ENCODE peak calls at places on chromosomes 16 and 17, in four cellular contexts. R, B, D and O are unnamed samples. For H3K4me1, the result is how much of the 10 kb centered on the place peaks cover.

GRCh38 chr17:614637-615546 is 99.7 kb downstream of the VPS53 start:
- DNase-seq in R (peak), B (no peak), D (no peak), O (no peak)

GRCh38 chr17:73976676-73977521 is 226.6 kb upstream of the RPL38 start:
- DNase-seq in R (no peak), B (no peak), D (no peak), O (no peak)

GRCh38 chr16:51531271-51531670 is 380.2 kb upstream of the SALL1 start:
- DNase-seq in R (no peak), B (no peak), D (no peak), O (no peak)

GRCh38 chr17:48717367-48718161 is 4.8 kb downstream of the PRAC1 start:
- DNase-seq in R (no peak), B (no peak), D (peak), O (no peak)

GRCh38 chr17:1055751-1056645 is 59.1 kb downstream of the TIMM22 start:
- DNase-seq in R (peak), B (no peak), D (peak), O (peak)

GRCh38 chr17:80796430-80796861 is 195.2 kb upstream of the CHMP6 start:
- DNase-seq in R (peak), B (no peak), D (no peak), O (no peak)

GRCh38 chr17:13544755-13545154 is 57.0 kb downstream of the HS3ST3A1 start:
- DNase-seq in R (peak), B (no peak), D (no peak), O (no peak)

GRCh38 chr16:27786881-27787625 is 237.1 kb downstream of the KATNIP start:
- DNase-seq in R (no peak), B (no peak), D (no peak), O (no peak)

GRCh38 chr17:5874486-5874885 is 195.7 kb upstream of the WSCD1 start:
- DNase-seq in R (no peak), B (no peak), D (no peak), O (no peak)

GRCh38 chr16:4032768-4033167 is 83.5 kb downstream of the ADCY9 start:
- DNase-seq in R (peak), B (no peak), D (peak), O (no peak)

GRCh38 chr16:85626191-85626951 is 13.2 kb downstream of the GSE1 start:
- DNase-seq in R (no peak), B (no peak), D (no peak), O (no peak)

GRCh38 chr17:10243905-10244844 is 45.8 kb upstream of the GAS7 start:
- DNase-seq in R (peak), B (no peak), D (no peak), O (peak)

GRCh38 chr17:13266596-13266995 is 248.8 kb upstream of the ELAC2 start:
- DNase-seq in R (peak), B (no peak), D (no peak), O (no peak)

GRCh38 chr17:81455387-81455786 is 57.2 kb downstream of the ACTG1 start:
- DNase-seq in R (no peak), B (no peak), D (no peak), O (no peak)

GRCh38 chr17:16286947-16287562 is 66.2 kb downstream of the CENPV start:
- DNase-seq in R (no peak), B (no peak), D (no peak), O (peak)

GRCh38 chr17:40801157-40801556 is 1.4 kb upstream of the KRT28 start:
- DNase-seq in R (no peak), B (no peak), D (no peak), O (no peak)

GRCh38 chr16:11094075-11094593 is 149.8 kb downstream of the CLEC16A start:
- DNase-seq in R (peak), B (no peak), D (no peak), O (no peak)

GRCh38 chr17:28925912-28926365 is 23.1 kb upstream of the DHRS13 start:
- DNase-seq in R (peak), B (no peak), D (no peak), O (no peak)

GRCh38 chr16:22189473-22190168 is 16.5 kb upstream of the EEF2K start:
- DNase-seq in R (peak), B (peak), D (peak), O (peak)

GRCh38 chr16:48597563-48598392 is 12.2 kb downstream of the N4BP1 start:
- DNase-seq in R (peak), B (no peak), D (no peak), O (no peak)

GRCh38 chr17:37176683-37177082 is 199.1 kb upstream of the C17orf78 start:
- DNase-seq in R (peak), B (no peak), D (no peak), O (no peak)

GRCh38 chr17:64004903-64005733 is 7.0 kb downstream of the PRR29 start:
- DNase-seq in R (no peak), B (peak), D (peak), O (no peak)

GRCh38 chr17:73630531-73630930 is 13.7 kb downstream of the SDK2 start:
- DNase-seq in R (no peak), B (no peak), D (no peak), O (no peak)

GRCh38 chr17:43517615-43518386 is 28.3 kb downstream of the ETV4 start:
- DNase-seq in R (peak), B (no peak), D (no peak), O (no peak)

GRCh38 chr17:2122641-2123302 is 67.9 kb downstream of the HIC1 start:
- DNase-seq in R (peak), B (no peak), D (peak), O (peak)

GRCh38 chr17:28247671-28248556 is 71.1 kb upstream of the TMEM97 start:
- DNase-seq in R (peak), B (no peak), D (no peak), O (no peak)

GRCh38 chr16:28531777-28532744 is 6.7 kb downstream of the NUPR1 start:
- DNase-seq in R (no peak), B (no peak), D (peak), O (peak)

GRCh38 chr16:79599837-79600635 is 501 bp downstream of the MAF start:
- DNase-seq in R (no peak), B (no peak), D (peak), O (peak)

GRCh38 chr17:44904001-44904984 is 5.0 kb upstream of the EFTUD2 start:
- DNase-seq in R (no peak), B (no peak), D (no peak), O (no peak)

DNA sequence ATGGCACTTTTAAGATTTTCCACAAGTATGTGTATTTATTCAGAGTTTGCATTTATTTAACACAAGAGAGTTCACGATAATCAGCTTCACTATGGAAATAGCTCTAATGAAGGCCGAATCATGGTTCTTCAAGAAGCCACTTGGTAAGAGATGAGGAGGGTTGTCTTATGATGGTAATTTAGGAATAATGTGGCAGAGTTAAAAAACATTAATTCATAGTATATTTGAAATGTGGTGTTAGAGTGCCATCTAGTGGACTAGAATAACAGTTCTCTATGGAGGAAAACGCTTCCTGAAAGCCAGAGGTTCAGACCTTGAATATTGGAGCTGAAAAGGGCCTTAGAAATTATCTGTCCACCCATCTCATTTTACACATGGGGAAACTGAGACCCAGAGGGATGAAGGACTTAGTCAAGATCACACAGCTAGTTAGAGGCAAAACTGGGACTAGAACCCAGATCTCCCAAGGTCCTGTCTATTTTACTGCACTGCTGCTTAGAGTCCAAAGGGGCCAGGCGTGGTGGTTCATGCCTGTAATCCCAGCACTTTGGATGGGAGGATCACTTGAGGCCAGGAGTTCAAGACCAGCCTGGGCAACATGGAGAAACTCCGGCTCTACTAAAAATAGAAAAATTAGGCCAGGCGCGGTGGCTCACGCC is 33.8 kb upstream of the KPNB1 start:
- DNase-seq in R (peak), B (no peak), D (no peak), O (no peak)
- H3K4me1 ChIP-seq in R (under half), B (under half), D (under half), O (under half)

DNA sequence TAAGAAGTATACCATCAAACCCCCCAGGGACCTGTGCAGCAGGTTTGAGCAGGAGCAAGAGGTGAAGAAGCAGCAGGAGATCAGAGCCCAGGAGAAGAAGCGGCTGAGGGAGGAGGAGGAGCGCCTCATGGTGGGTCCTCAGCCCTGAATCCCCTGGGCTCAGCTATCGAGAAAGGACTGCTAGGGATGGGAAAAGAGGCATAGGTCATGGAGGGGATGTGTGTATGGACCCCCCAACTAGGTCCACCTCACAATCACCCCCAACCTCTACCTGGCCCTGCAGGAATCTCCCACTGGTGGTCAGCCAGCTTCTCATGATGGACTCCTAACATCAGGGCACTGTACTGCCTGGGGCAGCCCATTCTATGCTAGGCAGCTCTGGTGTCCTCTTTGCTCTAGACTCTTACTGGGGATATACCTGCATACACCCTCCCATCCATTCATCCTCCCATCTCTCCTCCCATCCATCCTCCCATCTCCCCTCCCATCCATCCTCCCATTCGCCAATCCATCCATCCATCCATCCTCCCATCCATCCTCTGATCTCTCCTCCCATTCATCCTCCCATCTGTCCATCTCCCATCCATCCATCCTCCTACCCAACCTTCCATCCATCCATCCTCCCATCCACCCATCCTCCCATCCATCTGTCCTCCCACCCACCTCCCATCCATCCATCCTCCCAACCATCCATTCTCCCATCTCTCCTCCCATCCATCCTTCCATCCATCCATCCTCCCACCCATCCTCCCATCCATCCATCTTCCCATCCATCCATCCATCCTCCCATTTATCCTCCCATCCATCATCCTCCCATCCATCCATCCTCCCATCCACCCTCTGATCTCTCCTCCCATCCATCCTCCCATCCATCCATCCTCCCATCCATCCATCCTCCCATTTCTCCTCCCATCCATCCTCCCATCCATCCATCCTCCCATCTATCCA is 10.6 kb downstream of the DRC7 start:
- DNase-seq in R (no peak), B (no peak), D (no peak), O (no peak)
- H3K4me1 ChIP-seq in R (under half), B (under half), D (under half), O (under half)

DNA sequence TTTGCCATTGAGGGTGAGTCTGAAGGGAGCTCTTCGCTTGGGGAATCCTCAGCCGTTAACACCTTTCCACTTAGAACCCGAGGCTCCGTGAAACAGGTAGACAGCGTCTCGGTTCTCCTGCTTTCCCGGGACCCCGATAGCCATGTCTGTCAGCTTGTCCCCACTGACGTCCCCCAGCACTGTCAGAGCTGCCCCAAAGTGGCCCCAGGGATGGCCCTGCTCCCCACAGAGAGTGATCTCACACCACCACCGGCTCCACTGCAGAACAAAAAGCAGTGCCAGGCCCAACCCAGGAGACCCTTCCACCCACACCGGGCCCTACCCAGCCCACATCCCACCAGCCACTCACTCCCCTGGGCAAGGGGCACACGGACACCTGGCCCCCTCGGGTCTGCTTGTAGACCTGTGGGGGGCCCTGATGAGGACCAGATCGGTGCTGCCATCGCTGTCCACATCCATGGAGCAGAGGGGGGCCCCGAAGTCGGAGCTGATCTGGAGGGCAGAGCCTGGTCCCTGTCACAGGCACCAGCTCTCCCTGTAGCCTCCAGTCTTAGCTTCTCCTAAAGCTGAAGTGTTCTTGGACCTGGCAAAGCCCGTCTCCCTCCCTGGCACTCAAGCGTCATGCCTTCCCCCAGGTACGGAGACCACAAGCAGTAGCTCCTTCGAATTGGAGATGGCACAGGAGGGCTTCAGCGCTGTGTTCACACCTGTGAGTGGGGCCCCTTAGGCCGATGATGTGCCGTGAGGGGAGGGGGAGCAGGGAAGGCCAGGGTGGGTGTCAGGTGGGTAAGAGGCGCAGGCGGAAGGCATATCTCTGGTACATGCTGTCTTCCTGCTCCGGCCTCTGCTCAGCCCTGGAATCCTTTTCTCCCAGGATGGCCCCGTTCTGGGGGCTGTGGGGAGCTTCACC is 6.5 kb downstream of the ITGAX start:
- DNase-seq in R (no peak), B (no peak), D (no peak), O (no peak)
- H3K4me1 ChIP-seq in R (under half), B (under half), D (under half), O (under half)

DNA sequence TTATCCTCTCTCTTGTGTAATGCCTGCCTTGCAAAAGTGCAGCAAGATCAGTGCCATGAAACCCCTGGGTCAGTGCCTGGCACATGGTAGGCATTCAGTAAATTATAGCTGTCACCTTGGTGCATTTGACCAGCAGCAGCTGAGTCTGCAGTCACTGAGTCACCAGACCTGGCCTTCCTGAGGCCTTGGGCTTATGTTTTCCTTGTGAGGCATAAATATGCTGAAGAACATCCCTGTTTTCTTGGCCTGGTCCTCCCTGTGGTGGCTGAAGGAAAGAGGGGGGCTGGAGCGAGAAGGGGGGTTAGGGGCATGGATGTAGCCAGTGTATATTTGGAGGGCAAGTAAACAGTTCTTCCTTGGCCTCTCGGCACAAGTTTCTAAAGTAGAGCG is 26.4 kb downstream of the EPN2 start:
- DNase-seq in R (peak), B (no peak), D (no peak), O (peak)
- H3K4me1 ChIP-seq in R (under half), B (half or more), D (under half), O (under half)

GRCh38 chr17:47199627-47200324 is 9.4 kb upstream of the MYL4 start:
- DNase-seq in R (no peak), B (no peak), D (no peak), O (no peak)
- H3K4me1 ChIP-seq in R (under half), B (under half), D (under half), O (under half)